ENCODE peak calls at places on chromosome X, in ten cellular contexts. O is small intestine; Z is CD4-positive, alpha-beta T cell; A is amniotic epithelial cell; P is vagina; S is stimulated activated CD4-positive, alpha-beta T cell treated with anti-CD3 and anti-CD28 coated beads, Interleukin-1b, Interleukin-23, amount 100 ng/mL, for 24 hours; F is fibroblast of pulmonary artery; E is NCI-H1417; B is HEK293T; T is HFFc6. V is an unnamed sample.
A peak's percentile ranks its signal among the peaks of the same experiment; 100 is the strongest.

GRCh38 chrX:143437439-143437838 is 79.8 kb downstream of the SPANXN3 start:
- DNase-seq in S (no peak), E (peak; percentile 1), O (peak; percentile 4), T (no peak), B (peak; percentile 8), P (no peak), A (peak; percentile 42), F (peak; percentile 49), Z (no peak), V (no peak)

GRCh38 chrX:16882702-16883486 is 12.7 kb upstream of the RBBP7 start:
- DNase-seq in Z (peak; percentile 38), A (peak; percentile 57), F (peak; percentile 77), P (no peak), T (peak; percentile 15), B (peak; percentile 73), S (peak; percentile 44), O (peak; percentile 59), E (peak; percentile 66), V (peak; percentile 35)

GRCh38 chrX:17689971-17690409 is 47.3 kb upstream of the SCML1 start:
- DNase-seq in Z (no peak), E (peak; percentile 80), A (peak; percentile 31), B (peak; percentile 59), F (peak; percentile 72), P (no peak), S (no peak), O (peak; percentile 57), T (peak; percentile 60), V (peak; percentile 12)

GRCh38 chrX:125404667-125405160 is 85.0 kb downstream of the TEX13C start:
- DNase-seq in B (no peak), T (no peak), F (no peak), O (no peak), A (no peak), P (no peak), S (no peak), Z (no peak), E (no peak), V (no peak)

GRCh38 chrX:97672608-97673007 is 788.9 kb downstream of the RPA4 start:
- DNase-seq in O (no peak), T (no peak), P (no peak), S (no peak), Z (no peak), F (no peak), E (no peak), A (no peak), B (no peak), V (no peak)

GRCh38 chrX:17046478-17047097 is 100.1 kb downstream of the REPS2 start:
- DNase-seq in P (no peak), S (peak; percentile 10), B (peak; percentile 67), T (peak; percentile 44), E (peak; percentile 56), F (peak; percentile 81), Z (peak; percentile 1), A (peak; percentile 65), O (peak; percentile 71), V (peak; percentile 53)

GRCh38 chrX:144616317-144616716 is 631.0 kb upstream of the SPANXN1 start:
- DNase-seq in E (no peak), F (no peak), S (no peak), Z (no peak), T (no peak), B (no peak), A (no peak), P (no peak), O (no peak), V (no peak)

GRCh38 chrX:30065226-30065625 is 150.1 kb upstream of the MAGEB2 start:
- DNase-seq in S (no peak), O (no peak), P (no peak), B (no peak), E (no peak), A (peak; percentile 36), Z (no peak), F (peak; percentile 42), T (peak; percentile 69), V (no peak)

GRCh38 chrX:121975666-121976065 is 928.3 kb downstream of the GLUD2 start:
- DNase-seq in Z (no peak), E (no peak), F (no peak), T (peak; percentile 5), P (no peak), B (no peak), O (no peak), A (no peak), S (no peak), V (no peak)

GRCh38 chrX:29652484-29652883 is 562.9 kb upstream of the MAGEB2 start:
- DNase-seq in S (no peak), B (no peak), O (no peak), Z (no peak), F (peak; percentile 70), A (peak; percentile 47), P (no peak), E (no peak), T (peak; percentile 53), V (no peak)

GRCh38 chrX:47226531-47227333 is 6.1 kb upstream of the USP11 start:
- DNase-seq in S (no peak), Z (no peak), A (no peak), O (no peak), F (no peak), P (no peak), T (no peak), E (no peak), B (no peak), V (no peak)